ENCODE peak calls at places on chromosomes 2 and 18, in six cellular contexts. P is Peyer's patch, O is hepatic stellate cell, Z is NAMALWA, F is DMS 273 treated with DMSO at 0.1 percent for 48 hours, E is ovary. H is an unnamed sample.

GRCh38 chr18:36772339-36772738 is 56.5 kb downstream of the TPGS2 start:
- DNase-seq in P (no peak), O (no peak), Z (no peak), F (no peak), E (no peak), H (no peak)

GRCh38 chr2:118527571-118527970 is 319.9 kb downstream of the EN1 start:
- DNase-seq in P (no peak), O (no peak), Z (no peak), F (no peak), E (no peak), H (no peak)

GRCh38 chr18:34352385-34353163 is 127.9 kb upstream of the NOL4 start:
- DNase-seq in P (no peak), O (no peak), Z (no peak), F (no peak), E (no peak), H (no peak)

GRCh38 chr2:104420953-104421352 is 433.0 kb upstream of the POU3F3 start:
- DNase-seq in P (no peak), O (no peak), Z (no peak), F (no peak), E (no peak), H (no peak)

GRCh38 chr2:169711751-169712509 is 17.7 kb downstream of the PHOSPHO2 start:
- DNase-seq in P (no peak), O (no peak), Z (no peak), F (no peak), E (no peak), H (peak)

GRCh38 chr18:48988508-48989303 is 37.9 kb upstream of the SMAD7 start:
- DNase-seq in P (no peak), O (no peak), Z (no peak), F (no peak), E (no peak), H (no peak)

GRCh38 chr2:29309090-29310054 is 194.2 kb downstream of the CLIP4 start:
- DNase-seq in P (peak), O (peak), Z (peak), F (peak), E (no peak), H (peak)

GRCh38 chr2:79432731-79433146 is 80.1 kb upstream of the CTNNA2 start:
- DNase-seq in P (no peak), O (no peak), Z (no peak), F (no peak), E (no peak), H (no peak)

GRCh38 chr2:98615481-98615880 is 7.1 kb downstream of the UNC50 start:
- DNase-seq in P (no peak), O (no peak), Z (peak), F (no peak), E (no peak), H (peak)

GRCh38 chr18:318791-319291 is 51.0 kb upstream of the THOC1 start:
- DNase-seq in P (no peak), O (no peak), Z (no peak), F (no peak), E (no peak), H (no peak)

GRCh38 chr18:14781671-14782070 is 33.7 kb downstream of the ANKRD30B start:
- DNase-seq in P (peak), O (no peak), Z (no peak), F (no peak), E (no peak), H (no peak)

GRCh38 chr2:150469706-150470105 is 17.8 kb downstream of the RND3 start:
- DNase-seq in P (no peak), O (no peak), Z (no peak), F (no peak), E (no peak), H (no peak)

GRCh38 chr2:150371066-150371812 is 116.2 kb downstream of the RND3 start:
- DNase-seq in P (peak), O (no peak), Z (no peak), F (no peak), E (no peak), H (peak)

GRCh38 chr2:128511731-128512663 is 193.3 kb upstream of the HS6ST1 start:
- DNase-seq in P (no peak), O (no peak), Z (no peak), F (no peak), E (no peak), H (no peak)

GRCh38 chr2:101517753-101518152 is 42.8 kb upstream of the RFX8 start:
- DNase-seq in P (no peak), O (no peak), Z (no peak), F (no peak), E (no peak), H (peak)

GRCh38 chr2:230908595-230909191 is 16.3 kb downstream of the GPR55 start:
- DNase-seq in P (peak), O (peak), Z (no peak), F (no peak), E (no peak), H (peak)

GRCh38 chr2:73339171-73339678 is 45.9 kb upstream of the EGR4 start:
- DNase-seq in P (no peak), O (no peak), Z (no peak), F (no peak), E (no peak), H (no peak)

GRCh38 chr18:59140287-59140885 is 702 bp downstream of the SEC11C start:
- DNase-seq in P (peak), O (peak), Z (peak), F (no peak), E (peak), H (peak)

GRCh38 chr2:20172273-20173052 is 52.5 kb downstream of the SDC1 start:
- DNase-seq in P (peak), O (no peak), Z (no peak), F (no peak), E (no peak), H (peak)

GRCh38 chr2:138777996-138778395 is 2.2 kb downstream of the NXPH2 start:
- DNase-seq in P (no peak), O (no peak), Z (no peak), F (no peak), E (no peak), H (no peak)

GRCh38 chr2:37507069-37507410 is 162.6 kb downstream of the QPCT start:
- DNase-seq in P (no peak), O (no peak), Z (no peak), F (no peak), E (no peak), H (no peak)

GRCh38 chr2:209368924-209369323 is 54.9 kb upstream of the MAP2 start:
- DNase-seq in P (peak), O (peak), Z (no peak), F (peak), E (no peak), H (peak)

GRCh38 chr18:9629709-9630108 is 15.3 kb upstream of the PPP4R1 start:
- DNase-seq in P (no peak), O (no peak), Z (no peak), F (no peak), E (no peak), H (no peak)

GRCh38 chr2:196610796-196611195 is 28.7 kb upstream of the CCDC150 start:
- DNase-seq in P (no peak), O (no peak), Z (no peak), F (no peak), E (no peak), H (no peak)

GRCh38 chr18:36711813-36712444 is 116.9 kb downstream of the TPGS2 start:
- DNase-seq in P (peak), O (no peak), Z (no peak), F (no peak), E (no peak), H (peak)

GRCh38 chr2:231190531-231191197 is 7.8 kb upstream of the ARMC9 start:
- DNase-seq in P (no peak), O (peak), Z (no peak), F (no peak), E (peak), H (peak)

GRCh38 chr2:64405476-64406406 is 48.2 kb upstream of the LGALSL start:
- DNase-seq in P (no peak), O (peak), Z (no peak), F (peak), E (peak), H (peak)

GRCh38 chr2:177385151-177385550 is 7.4 kb upstream of the AGPS start:
- DNase-seq in P (no peak), O (no peak), Z (no peak), F (no peak), E (no peak), H (no peak)

GRCh38 chr2:106789185-106789584 is 96.8 kb downstream of the ST6GAL2 start:
- DNase-seq in P (no peak), O (no peak), Z (peak), F (no peak), E (no peak), H (no peak)

GRCh38 chr18:48780151-48781001 is 170.4 kb downstream of the SMAD7 start:
- DNase-seq in P (no peak), O (no peak), Z (no peak), F (no peak), E (peak), H (no peak)

GRCh38 chr2:47069628-47070154 is 85.4 kb downstream of the STPG4 start:
- DNase-seq in P (peak), O (peak), Z (no peak), F (no peak), E (peak), H (peak)

H was measured in epithelial cell of esophagus.